ENCODE peak calls at places on chromosomes 1 and 21, in eight cellular contexts. W, V, A, G, P, S, O and H are unnamed samples. For H3K4me1, the result is how much of the 10 kb centered on the place peaks cover.

GRCh38 chr21:25578070-25578961 is 29.0 kb downstream of the MRPL39 start:
- DNase-seq in W (no peak), P (no peak), O (no peak), A (no peak), V (no peak), S (no peak), G (no peak), H (no peak)

GRCh38 chr21:44425895-44426662 is 29.2 kb upstream of the LRRC3 start:
- DNase-seq in W (no peak), P (no peak), O (peak), A (peak), V (no peak), S (no peak), G (no peak), H (no peak)

GRCh38 chr1:28885472-28885877 is 28.9 kb upstream of the EPB41 start:
- DNase-seq in P (no peak), W (no peak), O (no peak), A (no peak), V (no peak), G (no peak), S (no peak), H (no peak)

GRCh38 chr21:34362670-34363069 is 1.1 kb upstream of the KCNE2 start:
- DNase-seq in G (no peak), P (no peak), O (no peak), A (no peak), V (no peak), S (no peak), W (no peak), H (no peak)

GRCh38 chr1:36910886-36911540 is 123.3 kb downstream of the GRIK3 start:
- DNase-seq in V (no peak), A (no peak), S (no peak), P (no peak), W (no peak), G (no peak), O (no peak), H (no peak)

GRCh38 chr1:214590696-214591095 is 12.3 kb upstream of the CENPF start:
- DNase-seq in S (no peak), W (no peak), O (no peak), P (no peak), V (no peak), G (no peak), A (no peak), H (no peak)

GRCh38 chr1:7526196-7526866 is 244.8 kb upstream of the VAMP3 start:
- DNase-seq in W (no peak), V (no peak), O (no peak), S (no peak), G (no peak), A (no peak), P (no peak), H (no peak)

GRCh38 chr1:20932437-20932977 is 145.4 kb upstream of the HP1BP3 start:
- DNase-seq in P (no peak), V (no peak), O (no peak), S (no peak), W (no peak), G (no peak), A (no peak), H (no peak)

GRCh38 chr1:171600852-171601251 is 21.2 kb upstream of the MYOCOS start:
- DNase-seq in W (no peak), P (no peak), S (no peak), V (no peak), A (no peak), O (no peak), G (no peak), H (no peak)
- H3K4me1 ChIP-seq in W (under half), P (under half), S (under half), V (under half), A (under half), O (under half), G (under half), H (under half)

GRCh38 chr1:156113263-156114004 is 1.1 kb upstream of the LMNA start:
- DNase-seq in G (no peak), P (no peak), V (no peak), A (no peak), W (no peak), S (no peak), O (no peak), H (no peak)

GRCh38 chr1:156114919-156115513 is 505 bp downstream of the LMNA start:
- DNase-seq in P (no peak), S (no peak), W (no peak), V (no peak), A (no peak), O (peak), G (no peak), H (peak)

GRCh38 chr1:156112276-156113137 is 2.0 kb upstream of the LMNA start:
- DNase-seq in S (no peak), W (no peak), O (no peak), G (no peak), V (no peak), P (no peak), A (peak), H (no peak)

GRCh38 chr1:156115514-156116374 is 1.2 kb downstream of the LMNA start:
- DNase-seq in P (no peak), O (peak), V (no peak), S (peak), W (no peak), G (peak), A (peak), H (peak)

GRCh38 chr1:156114101-156114918 is at the start of gene LMNA:
- DNase-seq in W (peak), G (peak), O (peak), A (peak), P (peak), V (peak), S (peak), H (peak)
- H3K4me1 ChIP-seq in W (under half), G (under half), O (under half), A (under half), P (half or more), V (under half), S (under half), H (under half)

GRCh38 chr1:212954514-212954913 is 4.2 kb downstream of the VASH2 start:
- DNase-seq in O (no peak), A (no peak), W (no peak), G (no peak), V (no peak), S (no peak), P (no peak), H (no peak)
- H3K4me1 ChIP-seq in O (under half), A (under half), W (under half), G (under half), V (under half), S (under half), P (under half), H (under half)

GRCh38 chr1:51733793-51734522 is 117.1 kb downstream of the OSBPL9 start:
- DNase-seq in O (no peak), S (peak), A (no peak), V (no peak), P (no peak), W (no peak), G (no peak), H (no peak)
- H3K4me1 ChIP-seq in O (under half), S (under half), A (half or more), V (under half), P (half or more), W (under half), G (under half), H (half or more)

GRCh38 chr1:84836145-84836544 is 56.9 kb downstream of the LPAR3 start:
- DNase-seq in S (no peak), V (no peak), P (no peak), O (no peak), W (no peak), A (no peak), G (no peak), H (no peak)
- H3K4me1 ChIP-seq in S (under half), V (under half), P (under half), O (under half), W (under half), A (under half), G (under half), H (under half)